ENCODE peak calls at places on chromosomes 16 and 17, in six cellular contexts. S is left kidney, M is adrenal gland, E is right lobe of liver, J is testis, W is AG10803. V is an unnamed sample.

GRCh38 chr16:1188781-1189189 is 35.9 kb downstream of the CACNA1H start:
- DNase-seq in S (peak; percentile 91), M (peak; percentile 61), E (peak; percentile 55), J (peak; percentile 61), W (peak; percentile 13), V (no peak)

GRCh38 chr17:42016411-42016831 is 818 bp downstream of the DNAJC7 start:
- DNase-seq in S (peak; percentile 39), M (no peak), E (no peak), J (peak; percentile 50), W (peak; percentile 37), V (peak; percentile 37)

GRCh38 chr16:27401768-27402568 is at the start of gene IL21R:
- DNase-seq in S (peak; percentile 58), M (peak; percentile 30), E (peak; percentile 72), J (no peak), W (peak; percentile 84), V (peak; percentile 5)

GRCh38 chr17:78040561-78041400 is 82.3 kb downstream of the TNRC6C start:
- DNase-seq in S (peak; percentile 53), M (peak; percentile 35), E (peak; percentile 43), J (peak; percentile 61), W (peak; percentile 61), V (peak; percentile 53)

GRCh38 chr17:69466905-69467630 is 52.6 kb downstream of the MAP2K6 start:
- DNase-seq in S (no peak), M (no peak), E (no peak), J (no peak), W (peak; percentile 68), V (no peak)

GRCh38 chr17:49498037-49498615 is 3.0 kb downstream of the NGFR start:
- DNase-seq in S (peak; percentile 68), M (no peak), E (no peak), J (no peak), W (no peak), V (no peak)

GRCh38 chr17:49180303-49180702 is 30.1 kb downstream of the GNGT2 start:
- DNase-seq in S (peak; percentile 63), M (peak; percentile 61), E (peak; percentile 70), J (peak; percentile 81), W (peak; percentile 56), V (peak; percentile 42)

GRCh38 chr17:57471941-57472368 is 215.6 kb downstream of the MSI2 start:
- DNase-seq in S (no peak), M (no peak), E (no peak), J (no peak), W (no peak), V (no peak)

GRCh38 chr17:31512796-31513195 is 121.3 kb downstream of the RAB11FIP4 start:
- DNase-seq in S (no peak), M (no peak), E (no peak), J (no peak), W (no peak), V (no peak)

GRCh38 chr16:89643769-89644300 is 13.7 kb downstream of the CHMP1A start:
- DNase-seq in S (no peak), M (no peak), E (no peak), J (no peak), W (no peak), V (no peak)

GRCh38 chr17:7650509-7651096 is at the start of gene ATP1B2:
- DNase-seq in S (peak; percentile 93), M (peak; percentile 74), E (peak; percentile 85), J (peak; percentile 88), W (no peak), V (no peak)

GRCh38 chr16:53309457-53309856 is 124.8 kb upstream of the RBL2 start:
- DNase-seq in S (no peak), M (no peak), E (no peak), J (no peak), W (no peak), V (peak; percentile 28)

GRCh38 chr17:22463110-22463850 is 771.0 kb downstream of the KCNJ18 start:
- DNase-seq in S (no peak), M (no peak), E (no peak), J (no peak), W (no peak), V (no peak)

GRCh38 chr16:65176603-65177002 is 54.7 kb upstream of the CDH11 start:
- DNase-seq in S (peak; percentile 86), M (no peak), E (no peak), J (peak; percentile 41), W (peak; percentile 89), V (peak; percentile 46)

GRCh38 chr17:80837711-80838110 is 153.9 kb upstream of the CHMP6 start:
- DNase-seq in S (no peak), M (no peak), E (no peak), J (no peak), W (no peak), V (no peak)

GRCh38 chr16:11175850-11176341 is 80.1 kb downstream of the SOCS1 start:
- DNase-seq in S (no peak), M (no peak), E (no peak), J (no peak), W (no peak), V (no peak)